ENCODE peak calls at places on chromosomes 3 and 15, in ten cellular contexts. X is pancreas, Q is aorta, O is neural progenitor cell, F is uterus, S is iPS DF 6.9, I is HCT116, C is ovary, R is Peyer's patch, E is OCI-LY7. Z is an unnamed sample. For H3K36me3, the result is how much of the 10 kb centered on the place peaks cover.

GRCh38 chr15:76206325-76206976 is 104.8 kb downstream of the ETFA start:
- DNase-seq in Q (peak), R (no peak), E (no peak), C (peak), O (no peak), S (no peak), F (peak), X (peak), I (no peak), Z (peak)

GRCh38 chr3:29338981-29339833 is 58.3 kb downstream of the RBMS3 start:
- DNase-seq in F (no peak), E (no peak), O (no peak), C (no peak), S (no peak), I (no peak), R (no peak), X (no peak), Q (no peak), Z (no peak)

GRCh38 chr15:78906310-78906608 is 33.6 kb downstream of the MORF4L1 start:
- DNase-seq in F (peak), S (no peak), R (no peak), Q (peak), I (no peak), O (no peak), X (no peak), C (no peak), E (no peak), Z (no peak)

GRCh38 chr15:65326844-65327243 is 22.4 kb downstream of the RNU5B-1 start:
- DNase-seq in R (no peak), X (no peak), E (no peak), Q (no peak), S (no peak), I (no peak), O (no peak), F (no peak), C (no peak), Z (no peak)

GRCh38 chr15:49145651-49146609 is 9.5 kb downstream of the COPS2 start:
- DNase-seq in Q (no peak), C (no peak), O (peak), S (no peak), X (no peak), E (peak), F (no peak), I (peak), R (no peak), Z (no peak)

GRCh38 chr3:98612996-98613517 is 19.6 kb upstream of the CPOX start:
- DNase-seq in R (no peak), Q (peak), X (peak), E (no peak), O (no peak), C (no peak), I (no peak), S (no peak), F (no peak), Z (peak)

GRCh38 chr3:85342915-85343314 is 384.1 kb downstream of the CADM2 start:
- DNase-seq in E (peak), R (no peak), O (peak), Q (no peak), F (no peak), X (no peak), C (no peak), S (peak), I (no peak), Z (no peak)

GRCh38 chr15:86002444-86002843 is 77.2 kb upstream of the AGBL1 start:
- DNase-seq in I (no peak), Q (no peak), R (no peak), X (no peak), F (peak), S (no peak), O (no peak), E (no peak), C (no peak), Z (no peak)

GRCh38 chr3:177195242-177195940 is 1.9 kb downstream of the TBL1XR1 start:
- DNase-seq in S (no peak), R (no peak), Q (no peak), X (peak), F (no peak), O (peak), C (no peak), I (no peak), E (peak), Z (no peak)

GRCh38 chr15:38860682-38861081 is 296.1 kb upstream of the RASGRP1 start:
- DNase-seq in F (no peak), O (no peak), X (no peak), R (no peak), Q (no peak), C (no peak), E (no peak), S (no peak), I (no peak), Z (no peak)

GRCh38 chr3:135556184-135556583 is 409.3 kb upstream of the PPP2R3A start:
- DNase-seq in Q (no peak), X (no peak), E (no peak), F (no peak), S (no peak), I (no peak), R (no peak), O (no peak), C (no peak), Z (no peak)

GRCh38 chr3:197244751-197245150 is 53.7 kb downstream of the DLG1 start:
- DNase-seq in S (no peak), X (no peak), O (no peak), E (no peak), Q (no peak), I (no peak), C (no peak), R (no peak), F (no peak), Z (no peak)
- H3K36me3 ChIP-seq in S (under half), X (under half), O (under half), E (half or more), Q (under half), I (under half), C (under half), R (under half), F (under half), Z (under half)

GRCh38 chr15:57594479-57594878 is 2.8 kb downstream of the MYZAP start:
- DNase-seq in R (no peak), O (no peak), I (no peak), S (no peak), F (no peak), Q (no peak), C (no peak), E (no peak), X (no peak), Z (no peak)

GRCh38 chr15:57596978-57597377 is 5.3 kb downstream of the MYZAP start:
- DNase-seq in O (no peak), C (no peak), X (peak), F (no peak), Q (no peak), E (no peak), S (no peak), I (no peak), R (no peak), Z (no peak)

GRCh38 chr15:57597431-57597830 is 5.7 kb downstream of the MYZAP start:
- DNase-seq in S (no peak), R (no peak), O (no peak), I (no peak), X (no peak), E (no peak), F (no peak), C (no peak), Q (no peak), Z (no peak)

GRCh38 chr15:57595011-57595866 is 3.5 kb downstream of the MYZAP start:
- DNase-seq in F (no peak), I (no peak), Q (no peak), S (no peak), X (peak), C (no peak), R (no peak), E (no peak), O (no peak), Z (no peak)

DNA sequence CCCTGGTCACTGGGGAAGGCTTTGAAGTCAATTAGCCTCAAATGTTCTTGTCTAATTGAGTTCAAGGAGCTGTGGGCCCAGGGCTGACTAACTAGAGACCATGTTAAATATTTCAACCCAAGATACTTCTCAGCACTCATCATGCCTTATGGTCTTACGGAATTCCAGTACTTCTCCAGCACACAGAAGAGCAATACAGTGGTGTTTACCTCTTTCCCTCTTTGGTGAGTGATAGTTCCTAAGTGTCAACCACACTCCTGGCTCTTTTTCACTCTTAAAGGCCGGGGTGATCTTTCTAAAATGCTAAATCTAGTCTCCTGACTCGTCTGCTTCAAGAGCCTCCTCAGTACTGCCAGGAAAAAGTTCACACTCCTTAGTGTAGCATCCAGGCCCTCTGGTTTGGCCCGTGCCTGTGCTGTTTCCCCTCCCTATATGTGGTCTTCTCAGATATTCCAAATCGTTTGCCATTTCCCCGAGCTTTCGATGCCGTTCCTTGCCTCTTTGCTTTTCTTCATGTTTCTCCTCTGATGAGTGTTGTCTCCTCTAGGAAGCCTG is 4.7 kb downstream of the MYZAP start:
- DNase-seq in F (no peak), R (no peak), S (no peak), C (no peak), E (no peak), Q (no peak), I (no peak), O (no peak), X (no peak), Z (no peak)
- H3K4me3 ChIP-seq in F (no peak), R (no peak), S (no peak), C (no peak), E (no peak), Q (no peak), I (no peak), O (no peak), X (no peak), Z (no peak)

GRCh38 chr3:129565902-129566301 is 22.9 kb downstream of the H1-8 start:
- DNase-seq in S (no peak), X (no peak), F (no peak), Q (no peak), I (no peak), R (no peak), O (no peak), C (no peak), E (no peak), Z (no peak)

GRCh38 chr3:129563332-129563731 is 20.4 kb downstream of the H1-8 start:
- DNase-seq in X (no peak), E (no peak), R (no peak), S (no peak), C (no peak), Q (no peak), O (no peak), F (no peak), I (no peak), Z (no peak)

GRCh38 chr3:129564981-129565644 is 22.1 kb downstream of the H1-8 start:
- DNase-seq in E (no peak), C (no peak), R (no peak), X (no peak), F (no peak), Q (no peak), I (no peak), S (no peak), O (no peak), Z (no peak)

GRCh38 chr3:129562803-129563202 is 19.8 kb downstream of the H1-8 start:
- DNase-seq in S (no peak), X (no peak), O (no peak), F (no peak), R (no peak), C (no peak), Q (no peak), E (no peak), I (no peak), Z (no peak)

GRCh38 chr3:129563850-129564535 is 21.0 kb downstream of the H1-8 start:
- DNase-seq in O (no peak), S (no peak), X (no peak), E (no peak), R (no peak), C (no peak), Q (no peak), F (peak), I (no peak), Z (no peak)
- H3K36me3 ChIP-seq in O (under half), S (under half), X (under half), E (under half), R (under half), C (under half), Q (under half), F (under half), I (under half), Z (half or more)

GRCh38 chr3:31968391-31968926 is 12.6 kb downstream of the OSBPL10 start:
- DNase-seq in C (no peak), X (no peak), F (no peak), Q (no peak), E (no peak), S (no peak), O (no peak), I (no peak), R (no peak), Z (no peak)
- H3K4me3 ChIP-seq in C (no peak), X (no peak), F (no peak), Q (no peak), E (peak), S (no peak), O (no peak), I (peak), R (no peak), Z (no peak)

GRCh38 chr15:58682234-58682633 is 67.3 kb downstream of the ADAM10 start:
- DNase-seq in Q (no peak), R (no peak), S (no peak), I (no peak), O (no peak), X (no peak), C (no peak), E (no peak), F (no peak), Z (no peak)

GRCh38 chr15:58676766-58677165 is 72.7 kb downstream of the ADAM10 start:
- DNase-seq in R (no peak), I (no peak), X (no peak), O (no peak), S (no peak), E (no peak), F (no peak), C (no peak), Q (no peak), Z (no peak)

GRCh38 chr15:58678683-58679082 is 70.8 kb downstream of the ADAM10 start:
- DNase-seq in X (no peak), O (no peak), S (no peak), C (no peak), F (no peak), E (no peak), Q (no peak), I (no peak), R (no peak), Z (no peak)

GRCh38 chr15:58677426-58677825 is 72.1 kb downstream of the ADAM10 start:
- DNase-seq in S (no peak), Q (no peak), F (no peak), R (no peak), O (no peak), X (no peak), C (no peak), I (no peak), E (no peak), Z (no peak)
- H3K36me3 ChIP-seq in S (under half), Q (under half), F (under half), R (under half), O (under half), X (under half), C (under half), I (under half), E (under half), Z (under half)

Z was measured in lower lobe of right lung.